ENCODE peak calls at places on chromosomes 1 and 21, in nine cellular contexts. D, G, T, Q, B, N, X, U and J are unnamed samples.

GRCh38 chr1:200415693-200416593 is 6.1 kb upstream of the ZNF281 start:
- DNase-seq in D (peak; percentile 72), G (no peak), T (no peak), Q (no peak), B (no peak), N (peak; percentile 42), X (no peak), U (peak; percentile 99), J (peak; percentile 97)

GRCh38 chr21:29423051-29423450 is 124.3 kb downstream of the BACH1 start:
- DNase-seq in D (peak; percentile 28), G (no peak), T (no peak), Q (no peak), B (no peak), N (no peak), X (no peak), U (peak; percentile 21), J (no peak)

GRCh38 chr1:42420145-42420544 is 35.7 kb downstream of the ZMYND12 start:
- DNase-seq in D (no peak), G (no peak), T (no peak), Q (no peak), B (no peak), N (no peak), X (no peak), U (no peak), J (no peak)

GRCh38 chr1:229989591-229990248 is 77.3 kb upstream of the GALNT2 start:
- DNase-seq in D (no peak), G (no peak), T (no peak), Q (no peak), B (no peak), N (no peak), X (no peak), U (no peak), J (no peak)

GRCh38 chr1:200525167-200526123 is 95.1 kb downstream of the KIF14 start:
- DNase-seq in D (no peak), G (no peak), T (no peak), Q (no peak), B (no peak), N (no peak), X (no peak), U (peak; percentile 58), J (no peak)

GRCh38 chr1:46442317-46443161 is 47.1 kb upstream of the DMBX1 start:
- DNase-seq in D (peak; percentile 84), G (peak; percentile 72), T (peak; percentile 96), Q (peak; percentile 86), B (peak; percentile 94), N (peak; percentile 35), X (no peak), U (peak; percentile 88), J (peak; percentile 88)

GRCh38 chr1:236523704-236524141 is at the start of gene LGALS8:
- DNase-seq in D (peak; percentile 90), G (peak; percentile 89), T (peak; percentile 69), Q (peak; percentile 96), B (peak; percentile 80), N (peak; percentile 89), X (peak; percentile 66), U (peak; percentile 85), J (peak; percentile 82)

GRCh38 chr1:178192686-178193085 is 98.8 kb downstream of the RASAL2 start:
- DNase-seq in D (peak; percentile 28), G (no peak), T (no peak), Q (no peak), B (peak; percentile 18), N (no peak), X (no peak), U (peak; percentile 94), J (peak; percentile 84)

GRCh38 chr1:222054416-222054815 is 312.5 kb upstream of the DUSP10 start:
- DNase-seq in D (no peak), G (no peak), T (no peak), Q (no peak), B (no peak), N (no peak), X (no peak), U (no peak), J (no peak)

GRCh38 chr21:42265229-42265812 is 46.4 kb downstream of the ABCG1 start:
- DNase-seq in D (no peak), G (no peak), T (no peak), Q (no peak), B (no peak), N (no peak), X (no peak), U (no peak), J (no peak)

GRCh38 chr1:43205671-43206070 is 33.5 kb downstream of the CFAP57 start:
- DNase-seq in D (no peak), G (no peak), T (no peak), Q (no peak), B (no peak), N (no peak), X (no peak), U (peak; percentile 38), J (peak; percentile 43)

GRCh38 chr21:43934716-43935705 is 70.0 kb downstream of the AGPAT3 start:
- DNase-seq in D (no peak), G (no peak), T (no peak), Q (no peak), B (no peak), N (no peak), X (no peak), U (no peak), J (no peak)
- TF ChIP-seq CTCF in D (no peak), G (no peak), T (no peak), Q (no peak), B (no peak), N (no peak), X (no peak), U (no peak), J (no peak)

GRCh38 chr1:244863491-244864252 is 671 bp downstream of the HNRNPU start:
- DNase-seq in D (no peak), G (no peak), T (no peak), Q (peak; percentile 80), B (no peak), N (peak; percentile 69), X (peak; percentile 25), U (no peak), J (no peak)

GRCh38 chr1:244865820-244866219 is 1.5 kb upstream of the HNRNPU start:
- DNase-seq in D (no peak), G (no peak), T (no peak), Q (no peak), B (no peak), N (no peak), X (no peak), U (no peak), J (no peak)

GRCh38 chr1:244865028-244865371 is 657 bp upstream of the HNRNPU start:
- DNase-seq in D (peak; percentile 39), G (peak; percentile 44), T (peak; percentile 43), Q (no peak), B (peak; percentile 41), N (peak; percentile 44), X (no peak), U (no peak), J (no peak)

GRCh38 chr1:244862699-244863490 is 1.4 kb downstream of the HNRNPU start:
- DNase-seq in D (peak; percentile 98), G (peak; percentile 94), T (peak; percentile 98), Q (peak; percentile 98), B (peak; percentile 96), N (peak; percentile 98), X (peak; percentile 97), U (peak; percentile 94), J (peak; percentile 95)

GRCh38 chr1:244864253-244865027 is at the start of gene HNRNPU:
- DNase-seq in D (peak; percentile 100), G (peak; percentile 94), T (peak; percentile 99), Q (peak; percentile 97), B (peak; percentile 96), N (peak; percentile 97), X (peak; percentile 95), U (peak; percentile 97), J (peak; percentile 99)
- TF ChIP-seq CTCF in D (peak; percentile 24), G (no peak), T (peak; percentile 48), Q (no peak), B (peak; percentile 36), N (peak; percentile 71), X (peak; percentile 60), U (peak; percentile 24), J (peak; percentile 42)

DNA sequence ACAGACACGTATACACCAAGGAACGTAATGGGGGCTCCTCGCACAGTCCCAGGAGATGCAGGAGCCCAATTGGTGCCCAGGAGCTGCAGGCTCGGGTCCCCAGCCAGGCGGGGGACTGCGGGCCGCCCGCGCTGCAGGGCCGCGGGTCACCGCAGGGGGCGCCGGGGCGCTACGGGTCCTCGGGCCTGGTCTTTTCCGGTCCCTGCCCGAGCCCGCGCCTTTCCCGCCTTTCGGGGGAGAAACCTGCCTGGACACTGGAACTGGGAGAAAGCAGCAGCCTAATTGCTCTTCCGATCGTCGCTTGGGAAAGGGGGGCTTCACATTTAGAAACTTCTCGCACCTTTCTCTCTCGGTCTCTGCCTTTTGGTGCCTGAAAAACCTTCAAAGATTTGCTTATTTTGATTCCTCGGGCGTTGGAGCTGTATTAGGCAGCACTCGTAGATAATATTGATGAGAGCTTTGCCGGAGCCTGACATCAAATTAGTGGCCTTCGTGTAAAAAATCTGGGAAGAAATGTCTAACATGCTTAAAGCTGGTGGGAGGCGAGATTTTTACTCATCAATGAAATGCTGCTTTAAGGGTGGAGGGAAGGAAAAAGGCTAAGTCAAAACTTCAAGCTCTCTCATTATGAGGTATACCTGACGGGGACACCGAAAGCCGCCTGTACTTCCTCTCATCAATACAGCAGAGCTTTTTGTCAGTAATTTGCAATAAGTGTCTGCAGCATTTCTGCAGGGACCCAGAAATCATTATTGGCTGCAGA is 12.6 kb upstream of the BARHL2 start:
- DNase-seq in D (peak; percentile 47), G (no peak), T (peak; percentile 94), Q (no peak), B (peak; percentile 91), N (no peak), X (no peak), U (no peak), J (no peak)
- TF ChIP-seq CTCF in D (peak; percentile 41), G (peak; percentile 34), T (peak; percentile 84), Q (peak; percentile 48), B (peak; percentile 91), N (no peak), X (peak; percentile 75), U (no peak), J (no peak)

GRCh38 chr1:72230746-72231145 is 51.6 kb downstream of the NEGR1 start:
- DNase-seq in D (no peak), G (no peak), T (no peak), Q (no peak), B (no peak), N (no peak), X (no peak), U (peak; percentile 59), J (no peak)

GRCh38 chr1:72227667-72228066 is 54.7 kb downstream of the NEGR1 start:
- DNase-seq in D (no peak), G (no peak), T (no peak), Q (no peak), B (no peak), N (no peak), X (no peak), U (no peak), J (no peak)

GRCh38 chr1:72235062-72235461 is 47.3 kb downstream of the NEGR1 start:
- DNase-seq in D (no peak), G (no peak), T (no peak), Q (no peak), B (no peak), N (no peak), X (no peak), U (no peak), J (no peak)

GRCh38 chr1:72224506-72224905 is 57.8 kb downstream of the NEGR1 start:
- DNase-seq in D (no peak), G (no peak), T (no peak), Q (no peak), B (no peak), N (no peak), X (no peak), U (no peak), J (no peak)

DNA sequence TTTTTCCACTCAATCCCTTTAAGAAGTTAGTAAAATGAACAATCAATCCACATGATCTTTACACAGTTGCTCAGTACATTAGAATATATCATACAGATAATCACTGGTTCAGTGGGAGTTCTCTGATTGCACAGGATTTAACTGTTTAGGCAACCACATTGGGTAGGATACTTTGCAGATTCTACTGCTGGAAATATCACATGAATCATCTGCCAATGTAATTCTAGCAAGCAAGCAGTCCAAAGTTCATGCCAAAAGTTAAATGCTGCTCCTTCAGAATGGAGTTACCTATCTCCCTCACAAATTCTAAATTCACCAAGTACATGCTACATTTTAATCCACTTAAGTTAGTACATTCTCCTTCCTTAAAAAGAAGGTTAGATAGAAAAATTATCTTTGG is 52.4 kb downstream of the NEGR1 start:
- DNase-seq in D (no peak), G (no peak), T (no peak), Q (no peak), B (no peak), N (no peak), X (no peak), U (peak; percentile 27), J (no peak)
- TF ChIP-seq CTCF in D (no peak), G (no peak), T (no peak), Q (no peak), B (no peak), N (no peak), X (no peak), U (no peak), J (no peak)